ENCODE peak calls at places on chromosomes 4 and X, in five cellular contexts. One of them, this sample, is unnamed.

GRCh38 chr4:18524667-18525066 is 503.1 kb upstream of the LCORL start:
- DNase-seq in uterus: no peak
- DNase-seq in tibial artery: no peak
- DNase-seq in pancreas: peak; percentile 13
- DNase-seq in Peyer's patch: no peak
- DNase-seq in this sample: no peak

GRCh38 chr4:86032476-86033022 is 327.3 kb downstream of the MAPK10 start:
- DNase-seq in uterus: peak; percentile 39
- DNase-seq in tibial artery: no peak
- DNase-seq in pancreas: no peak
- DNase-seq in Peyer's patch: no peak
- DNase-seq in this sample: no peak

GRCh38 chrX:53050841-53051240 is 2.3 kb downstream of the GPR173 start:
- DNase-seq in uterus: no peak
- DNase-seq in tibial artery: no peak
- DNase-seq in pancreas: no peak
- DNase-seq in Peyer's patch: no peak
- DNase-seq in this sample: no peak

GRCh38 chrX:119189586-119189985 is 46.5 kb upstream of the PGRMC1 start:
- DNase-seq in uterus: peak; percentile 48
- DNase-seq in tibial artery: no peak
- DNase-seq in pancreas: no peak
- DNase-seq in Peyer's patch: no peak
- DNase-seq in this sample: no peak

GRCh38 chrX:118603981-118604380 is 108.4 kb downstream of the DOCK11 start:
- DNase-seq in uterus: peak; percentile 43
- DNase-seq in tibial artery: no peak
- DNase-seq in pancreas: peak; percentile 50
- DNase-seq in Peyer's patch: no peak
- DNase-seq in this sample: peak; percentile 20

GRCh38 chr4:168139336-168139735 is 47.0 kb downstream of the ANXA10 start:
- DNase-seq in uterus: no peak
- DNase-seq in tibial artery: no peak
- DNase-seq in pancreas: no peak
- DNase-seq in Peyer's patch: no peak
- DNase-seq in this sample: no peak

GRCh38 chrX:84133023-84133422 is 55.0 kb downstream of the RPS6KA6 start:
- DNase-seq in uterus: no peak
- DNase-seq in tibial artery: no peak
- DNase-seq in pancreas: no peak
- DNase-seq in Peyer's patch: no peak
- DNase-seq in this sample: no peak

GRCh38 chr4:54139332-54139731 is 39.4 kb downstream of the GSX2 start:
- DNase-seq in uterus: no peak
- DNase-seq in tibial artery: no peak
- DNase-seq in pancreas: no peak
- DNase-seq in Peyer's patch: no peak
- DNase-seq in this sample: no peak

GRCh38 chr4:8840816-8841455 is 30.7 kb downstream of the HMX1 start:
- DNase-seq in uterus: peak; percentile 1
- DNase-seq in tibial artery: peak; percentile 21
- DNase-seq in pancreas: no peak
- DNase-seq in Peyer's patch: peak; percentile 31
- DNase-seq in this sample: no peak

GRCh38 chrX:125439194-125439849 is 119.7 kb downstream of the TEX13C start:
- DNase-seq in uterus: no peak
- DNase-seq in tibial artery: no peak
- DNase-seq in pancreas: no peak
- DNase-seq in Peyer's patch: no peak
- DNase-seq in this sample: no peak

GRCh38 chr4:107408968-107409367 is 311.1 kb downstream of the PAPSS1 start:
- DNase-seq in uterus: no peak
- DNase-seq in tibial artery: no peak
- DNase-seq in pancreas: no peak
- DNase-seq in Peyer's patch: no peak
- DNase-seq in this sample: no peak

GRCh38 chrX:150690126-150690525 is 3.1 kb upstream of the MTMR1 start:
- DNase-seq in uterus: no peak
- DNase-seq in tibial artery: no peak
- DNase-seq in pancreas: peak; percentile 21
- DNase-seq in Peyer's patch: no peak
- DNase-seq in this sample: no peak

GRCh38 chrX:68579810-68580209 is 67.7 kb upstream of the STARD8 start:
- DNase-seq in uterus: no peak
- DNase-seq in tibial artery: no peak
- DNase-seq in pancreas: no peak
- DNase-seq in Peyer's patch: no peak
- DNase-seq in this sample: no peak

GRCh38 chr4:61200195-61200990 is at the start of gene ADGRL3:
- DNase-seq in uterus: peak; percentile 26
- DNase-seq in tibial artery: peak; percentile 68
- DNase-seq in pancreas: peak; percentile 8
- DNase-seq in Peyer's patch: peak; percentile 48
- DNase-seq in this sample: peak; percentile 27

GRCh38 chrX:155148724-155149537 is 67.3 kb upstream of the VBP1 start:
- DNase-seq in uterus: no peak
- DNase-seq in tibial artery: no peak
- DNase-seq in pancreas: peak; percentile 35
- DNase-seq in Peyer's patch: no peak
- DNase-seq in this sample: no peak

GRCh38 chr4:45078201-45078600 is 351.8 kb upstream of the GNPDA2 start:
- DNase-seq in uterus: no peak
- DNase-seq in tibial artery: no peak
- DNase-seq in pancreas: no peak
- DNase-seq in Peyer's patch: no peak
- DNase-seq in this sample: no peak

GRCh38 chrX:19670854-19671620 is 155.7 kb upstream of the MAP3K15 start:
- DNase-seq in uterus: peak; percentile 38
- DNase-seq in tibial artery: no peak
- DNase-seq in pancreas: no peak
- DNase-seq in Peyer's patch: peak; percentile 56
- DNase-seq in this sample: peak; percentile 55

GRCh38 chr4:4311193-4311592 is 21.1 kb downstream of the ZBTB49 start:
- DNase-seq in uterus: no peak
- DNase-seq in tibial artery: no peak
- DNase-seq in pancreas: no peak
- DNase-seq in Peyer's patch: no peak
- DNase-seq in this sample: no peak

GRCh38 chr4:76732246-76732645 is 165.7 kb downstream of the SOWAHB start:
- DNase-seq in uterus: no peak
- DNase-seq in tibial artery: no peak
- DNase-seq in pancreas: no peak
- DNase-seq in Peyer's patch: no peak
- DNase-seq in this sample: no peak

GRCh38 chr4:8080754-8081065 is 77.9 kb downstream of the ABLIM2 start:
- DNase-seq in uterus: no peak
- DNase-seq in tibial artery: no peak
- DNase-seq in pancreas: no peak
- DNase-seq in Peyer's patch: no peak
- DNase-seq in this sample: no peak

GRCh38 chr4:61911313-61911756 is 711.2 kb downstream of the ADGRL3 start:
- DNase-seq in uterus: no peak
- DNase-seq in tibial artery: no peak
- DNase-seq in pancreas: no peak
- DNase-seq in Peyer's patch: no peak
- DNase-seq in this sample: no peak

GRCh38 chrX:139246295-139246694 is 284.2 kb upstream of the F9 start:
- DNase-seq in uterus: no peak
- DNase-seq in tibial artery: no peak
- DNase-seq in pancreas: no peak
- DNase-seq in Peyer's patch: no peak
- DNase-seq in this sample: no peak

GRCh38 chr4:186693159-186693815 is 30.4 kb downstream of the FAT1 start:
- DNase-seq in uterus: peak; percentile 48
- DNase-seq in tibial artery: peak; percentile 93
- DNase-seq in pancreas: peak; percentile 70
- DNase-seq in Peyer's patch: no peak
- DNase-seq in this sample: peak; percentile 75

GRCh38 chr4:103046416-103047290 is 27.1 kb upstream of the SLC9B1 start:
- DNase-seq in uterus: no peak
- DNase-seq in tibial artery: no peak
- DNase-seq in pancreas: peak; percentile 25
- DNase-seq in Peyer's patch: no peak
- DNase-seq in this sample: peak; percentile 28

GRCh38 chr4:93830090-93830818 is 1.7 kb downstream of the ATOH1 start:
- DNase-seq in uterus: no peak
- DNase-seq in tibial artery: no peak
- DNase-seq in pancreas: no peak
- DNase-seq in Peyer's patch: no peak
- DNase-seq in this sample: no peak

GRCh38 chr4:93828332-93828829 is at the start of gene ATOH1:
- DNase-seq in uterus: no peak
- DNase-seq in tibial artery: no peak
- DNase-seq in pancreas: peak; percentile 15
- DNase-seq in Peyer's patch: peak; percentile 84
- DNase-seq in this sample: peak; percentile 84

GRCh38 chr4:93828830-93829530 is 427 bp downstream of the ATOH1 start:
- DNase-seq in uterus: no peak
- DNase-seq in tibial artery: no peak
- DNase-seq in pancreas: no peak
- DNase-seq in Peyer's patch: peak; percentile 66
- DNase-seq in this sample: peak; percentile 62

GRCh38 chr4:93827272-93827947 is 1.1 kb upstream of the ATOH1 start:
- DNase-seq in uterus: no peak
- DNase-seq in tibial artery: no peak
- DNase-seq in pancreas: no peak
- DNase-seq in Peyer's patch: peak; percentile 67
- DNase-seq in this sample: peak; percentile 61

DNA sequence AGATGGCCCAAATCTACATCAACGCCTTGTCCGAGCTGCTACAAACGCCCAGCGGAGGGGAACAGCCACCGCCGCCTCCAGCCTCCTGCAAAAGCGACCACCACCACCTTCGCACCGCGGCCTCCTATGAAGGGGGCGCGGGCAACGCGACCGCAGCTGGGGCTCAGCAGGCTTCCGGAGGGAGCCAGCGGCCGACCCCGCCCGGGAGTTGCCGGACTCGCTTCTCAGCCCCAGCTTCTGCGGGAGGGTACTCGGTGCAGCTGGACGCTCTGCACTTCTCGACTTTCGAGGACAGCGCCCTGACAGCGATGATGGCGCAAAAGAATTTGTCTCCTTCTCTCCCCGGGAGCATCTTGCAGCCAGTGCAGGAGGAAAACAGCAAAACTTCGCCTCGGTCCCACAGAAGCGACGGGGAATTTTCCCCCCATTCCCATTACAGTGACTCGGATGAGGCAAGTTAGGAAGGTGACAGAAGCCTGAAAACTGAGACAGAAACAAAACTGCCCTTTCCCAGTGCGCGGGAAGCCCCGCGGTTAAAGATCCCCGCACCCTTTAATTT is 1.1 kb downstream of the ATOH1 start:
- DNase-seq in uterus: no peak
- DNase-seq in tibial artery: no peak
- DNase-seq in pancreas: no peak
- DNase-seq in Peyer's patch: no peak
- DNase-seq in this sample: no peak
- H3K4me3 ChIP-seq in uterus: no peak overlapping the region
- H3K4me3 ChIP-seq in tibial artery: peak overlapping the region; percentile 44
- H3K4me3 ChIP-seq in pancreas: peak overlapping the region; percentile 43
- H3K4me3 ChIP-seq in Peyer's patch: peak overlapping the region; percentile 47
- H3K4me3 ChIP-seq in this sample: peak overlapping the region; percentile 1

GRCh38 chrX:110989869-110990268 is 106.1 kb upstream of the PAK3 start:
- DNase-seq in uterus: no peak
- DNase-seq in tibial artery: no peak
- DNase-seq in pancreas: no peak
- DNase-seq in Peyer's patch: no peak
- DNase-seq in this sample: no peak
- H3K4me1 ChIP-seq in uterus: no peaks in the 10 kb centered on the region
- H3K4me1 ChIP-seq in tibial artery: no peaks in the 10 kb centered on the region
- H3K4me1 ChIP-seq in pancreas: no peaks in the 10 kb centered on the region
- H3K4me1 ChIP-seq in Peyer's patch: no peaks in the 10 kb centered on the region
- H3K4me1 ChIP-seq in this sample: no peaks in the 10 kb centered on the region

DNA sequence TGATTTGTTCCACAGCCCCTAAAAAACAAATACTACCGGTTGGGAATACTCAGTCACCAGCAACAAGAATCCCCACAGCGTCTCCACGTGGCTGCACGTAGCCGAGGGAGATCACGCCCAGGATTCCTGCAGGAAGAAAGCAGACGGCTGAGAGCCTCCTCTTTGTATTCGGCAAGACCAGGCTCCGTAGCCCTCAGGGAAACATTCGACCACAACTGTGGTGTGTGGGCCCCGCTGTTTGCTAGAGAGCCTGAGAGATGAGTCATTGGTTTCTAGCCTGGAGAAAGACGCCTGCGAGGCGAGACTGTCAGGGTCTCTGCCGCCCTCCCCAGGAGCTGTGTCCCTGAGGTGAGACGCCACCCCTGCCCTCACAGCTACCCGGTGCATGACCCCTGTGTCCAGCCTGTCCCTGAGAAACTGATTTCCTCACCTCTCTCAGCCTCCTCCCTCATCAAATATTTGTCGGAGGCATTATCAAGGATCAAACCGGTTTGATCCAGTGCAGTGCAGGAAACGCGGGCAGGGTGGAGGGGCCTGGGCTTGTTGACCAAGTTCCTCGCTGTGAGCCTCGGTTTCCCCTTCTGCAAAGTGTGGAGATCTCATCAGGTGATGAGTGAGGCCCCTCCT is 4.7 kb upstream of the S100P start:
- DNase-seq in uterus: no peak
- DNase-seq in tibial artery: no peak
- DNase-seq in pancreas: no peak
- DNase-seq in Peyer's patch: peak; percentile 58
- DNase-seq in this sample: peak; percentile 61
- TF ChIP-seq CTCF in uterus: no peak
- TF ChIP-seq CTCF in tibial artery: no peak
- TF ChIP-seq CTCF in pancreas: no peak
- TF ChIP-seq CTCF in Peyer's patch: no peak
- TF ChIP-seq CTCF in this sample: no peak

GRCh38 chr4:177321647-177322046 is 12.0 kb downstream of the NEIL3 start:
- DNase-seq in uterus: no peak
- DNase-seq in tibial artery: no peak
- DNase-seq in pancreas: no peak
- DNase-seq in Peyer's patch: no peak
- DNase-seq in this sample: no peak

GRCh38 chr4:177322156-177322685 is 12.5 kb downstream of the NEIL3 start:
- DNase-seq in uterus: no peak
- DNase-seq in tibial artery: no peak
- DNase-seq in pancreas: no peak
- DNase-seq in Peyer's patch: no peak
- DNase-seq in this sample: no peak

GRCh38 chr4:177323416-177323815 is 13.7 kb downstream of the NEIL3 start:
- DNase-seq in uterus: no peak
- DNase-seq in tibial artery: no peak
- DNase-seq in pancreas: no peak
- DNase-seq in Peyer's patch: no peak
- DNase-seq in this sample: no peak

GRCh38 chr4:177322881-177323280 is 13.2 kb downstream of the NEIL3 start:
- DNase-seq in uterus: no peak
- DNase-seq in tibial artery: no peak
- DNase-seq in pancreas: no peak
- DNase-seq in Peyer's patch: no peak
- DNase-seq in this sample: no peak

DNA sequence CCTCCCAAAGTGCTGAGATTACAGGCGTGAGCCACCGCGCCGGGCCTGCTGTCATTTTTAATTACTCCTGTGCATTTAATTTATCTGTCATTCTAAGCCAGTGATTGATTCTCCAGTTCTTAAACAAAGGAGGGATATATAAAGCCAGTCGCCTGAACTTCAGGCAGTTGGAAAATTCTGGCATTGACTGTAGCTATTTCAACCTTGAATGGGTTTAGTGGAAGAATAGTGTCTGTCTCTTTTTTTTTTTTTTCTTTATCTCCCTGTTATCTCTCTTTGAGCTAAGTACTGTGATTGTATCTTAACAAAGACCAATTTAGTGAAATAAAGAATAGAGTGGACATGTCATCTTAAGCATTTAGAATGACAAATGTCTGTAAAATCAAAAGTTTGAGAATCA is 11.0 kb downstream of the NEIL3 start:
- DNase-seq in uterus: no peak
- DNase-seq in tibial artery: no peak
- DNase-seq in pancreas: no peak
- DNase-seq in Peyer's patch: no peak
- DNase-seq in this sample: no peak
- H3K4me3 ChIP-seq in uterus: no peak overlapping the region
- H3K4me3 ChIP-seq in tibial artery: no peak overlapping the region
- H3K4me3 ChIP-seq in pancreas: no peak overlapping the region
- H3K4me3 ChIP-seq in Peyer's patch: no peak overlapping the region
- H3K4me3 ChIP-seq in this sample: no peak overlapping the region

This sample was measured in mucosa of descending colon.